ENCODE peak calls at places on chromosomes 1 and 21, in seven cellular contexts. I, Q, D, O, E, U and Z are unnamed samples. For H3K4me1, the result is how much of the 10 kb centered on the place peaks cover.

GRCh38 chr21:42083361-42083690 is 12.2 kb downstream of the UMODL1 start:
- DNase-seq in I (no peak), Q (no peak), D (no peak), O (no peak), E (no peak), U (no peak), Z (no peak)

GRCh38 chr1:27109103-27109822 is 45.7 kb downstream of the SLC9A1 start:
- DNase-seq in I (peak), Q (peak), D (peak), O (peak), E (peak), U (no peak), Z (no peak)

GRCh38 chr1:229554886-229555621 is 3.5 kb downstream of the ABCB10 start:
- DNase-seq in I (no peak), Q (no peak), D (no peak), O (no peak), E (no peak), U (no peak), Z (peak)

GRCh38 chr1:226109829-226110248 is 47.3 kb downstream of the H3-3A start:
- DNase-seq in I (peak), Q (peak), D (peak), O (peak), E (peak), U (peak), Z (peak)

GRCh38 chr1:243595527-243596206 is 254.4 kb downstream of the AKT3 start:
- DNase-seq in I (no peak), Q (peak), D (peak), O (no peak), E (no peak), U (no peak), Z (no peak)

GRCh38 chr1:119744598-119744942 is 24.1 kb downstream of the HMGCS2 start:
- DNase-seq in I (no peak), Q (no peak), D (no peak), O (no peak), E (no peak), U (no peak), Z (no peak)

GRCh38 chr1:26999440-26999987 is 6.0 kb downstream of the TRNP1 start:
- DNase-seq in I (peak), Q (peak), D (peak), O (peak), E (no peak), U (peak), Z (no peak)

GRCh38 chr1:84913025-84913892 is 20.3 kb upstream of the LPAR3 start:
- DNase-seq in I (no peak), Q (peak), D (no peak), O (no peak), E (no peak), U (peak), Z (no peak)

GRCh38 chr1:168179411-168180147 is 817 bp downstream of the TIPRL start:
- DNase-seq in I (no peak), Q (peak), D (peak), O (peak), E (peak), U (peak), Z (peak)

GRCh38 chr1:205569411-205570172 is 62.2 kb downstream of the ELK4 start:
- DNase-seq in I (no peak), Q (no peak), D (peak), O (peak), E (no peak), U (no peak), Z (no peak)

GRCh38 chr1:4769516-4770280 is 115.3 kb downstream of the AJAP1 start:
- DNase-seq in I (no peak), Q (no peak), D (no peak), O (no peak), E (no peak), U (no peak), Z (no peak)

GRCh38 chr1:8969937-8970336 is 24.3 kb downstream of the CA6 start:
- DNase-seq in I (no peak), Q (no peak), D (no peak), O (no peak), E (no peak), U (no peak), Z (no peak)

GRCh38 chr1:107652976-107653375 is 312.0 kb downstream of the VAV3 start:
- DNase-seq in I (no peak), Q (peak), D (no peak), O (no peak), E (no peak), U (no peak), Z (no peak)

GRCh38 chr1:5720484-5720883 is 271.7 kb downstream of the NPHP4 start:
- DNase-seq in I (no peak), Q (no peak), D (no peak), O (no peak), E (no peak), U (no peak), Z (no peak)

GRCh38 chr1:9724706-9725476 is 73.4 kb downstream of the PIK3CD start:
- DNase-seq in I (peak), Q (peak), D (peak), O (peak), E (peak), U (peak), Z (peak)

GRCh38 chr1:188164459-188164858 is 1335.7 kb downstream of the PLA2G4A start:
- DNase-seq in I (no peak), Q (no peak), D (no peak), O (no peak), E (no peak), U (no peak), Z (no peak)

GRCh38 chr1:26295194-26296138 is 11.0 kb downstream of the UBXN11 start:
- DNase-seq in I (no peak), Q (no peak), D (no peak), O (no peak), E (no peak), U (no peak), Z (no peak)

GRCh38 chr1:76854255-76854654 is 13.0 kb upstream of the ST6GALNAC5 start:
- DNase-seq in I (no peak), Q (no peak), D (no peak), O (peak), E (no peak), U (no peak), Z (no peak)

DNA sequence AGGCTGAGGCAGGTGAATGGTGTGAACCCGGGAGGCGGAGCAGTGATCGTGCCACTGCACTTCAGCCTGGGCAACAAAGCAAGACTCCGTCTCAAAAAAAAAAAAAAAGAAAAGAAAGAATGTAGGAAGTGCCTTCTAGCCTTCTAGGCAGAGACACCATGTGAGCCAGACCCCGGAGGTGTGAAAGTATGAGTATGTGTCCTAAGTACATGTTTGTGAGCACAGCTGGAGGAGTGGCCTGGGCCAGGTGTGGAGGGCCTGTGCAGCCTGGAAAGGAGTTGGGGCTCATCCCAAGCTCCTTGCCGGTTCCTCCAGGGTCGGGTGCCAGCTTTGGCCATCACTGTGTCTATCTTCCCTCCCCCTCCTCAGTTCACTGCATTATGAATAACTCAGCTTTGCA is 13.0 kb downstream of the SOX13 start:
- DNase-seq in I (no peak), Q (no peak), D (no peak), O (no peak), E (no peak), U (no peak), Z (no peak)
- H3K4me1 ChIP-seq in I (under half), Q (under half), D (under half), O (half or more), E (under half), U (half or more), Z (under half)

DNA sequence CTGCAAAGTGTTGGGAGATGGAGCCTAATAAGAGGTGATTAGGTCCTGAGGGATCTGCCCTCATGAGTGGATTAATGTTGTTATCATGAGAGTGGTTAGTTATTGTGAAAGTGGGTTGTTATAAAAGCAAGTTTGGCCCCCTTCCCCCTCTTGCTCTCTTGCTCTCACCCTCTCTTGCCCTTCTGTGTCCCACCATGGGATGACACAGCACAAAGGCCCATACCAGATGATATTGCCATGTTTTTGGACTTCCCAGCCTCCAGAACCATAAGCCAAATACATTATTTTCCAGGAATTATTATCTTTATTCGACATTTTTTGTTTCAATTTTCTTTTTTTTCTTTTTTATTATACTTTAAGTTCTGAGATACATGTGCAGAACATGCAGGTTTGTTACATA is 41.4 kb upstream of the IGSF5 start:
- DNase-seq in I (no peak), Q (no peak), D (no peak), O (no peak), E (no peak), U (no peak), Z (no peak)
- TF ChIP-seq EZH2phosphoT487 in I (no peak), Q (no peak), D (no peak), O (no peak), E (no peak), U (no peak), Z (no peak)

DNA sequence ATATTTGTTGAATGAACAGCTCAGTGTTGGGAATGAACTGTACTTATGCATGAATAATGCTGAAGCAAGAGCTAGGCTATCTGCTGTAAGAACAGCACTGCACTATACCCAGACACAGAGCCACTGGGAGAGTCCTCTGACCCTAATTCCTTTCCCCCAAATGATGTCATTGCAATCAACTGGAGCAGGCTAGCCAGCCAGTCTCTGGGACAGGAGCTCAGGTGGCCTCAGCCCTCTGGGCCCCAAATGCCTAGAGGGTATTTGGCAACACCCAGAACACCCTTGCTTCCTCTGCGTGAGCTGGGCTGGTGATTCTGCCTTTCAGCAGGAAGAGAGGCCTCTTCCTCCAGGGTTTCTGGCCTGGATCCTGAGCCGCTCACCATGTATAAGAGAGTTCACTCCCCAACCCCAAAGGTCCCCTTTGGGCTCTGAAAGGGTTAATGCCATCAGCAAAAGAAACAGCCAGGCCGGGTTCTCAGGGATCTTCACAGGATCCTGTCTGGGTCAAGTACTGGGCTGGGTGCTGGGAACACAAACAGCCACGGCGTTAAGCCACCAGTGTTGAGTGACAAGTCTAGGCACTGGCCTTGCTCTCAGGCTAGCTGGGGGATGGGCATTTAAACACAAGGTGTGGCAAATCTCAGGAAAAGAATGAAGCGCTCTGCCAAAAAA is 3.7 kb upstream of the PADI4 start:
- DNase-seq in I (no peak), Q (peak), D (peak), O (peak), E (no peak), U (no peak), Z (no peak)
- H3K27ac ChIP-seq in I (no peak), Q (no peak), D (peak), O (no peak), E (no peak), U (no peak), Z (no peak)

GRCh38 chr1:178491721-178492120 is 5.0 kb downstream of the CLEC20A start:
- DNase-seq in I (no peak), Q (no peak), D (no peak), O (no peak), E (no peak), U (no peak), Z (no peak)
- H3K4me1 ChIP-seq in I (under half), Q (under half), D (under half), O (under half), E (under half), U (under half), Z (under half)

GRCh38 chr1:151813271-151813977 is 8.2 kb upstream of the LINGO4 start:
- DNase-seq in I (no peak), Q (no peak), D (no peak), O (no peak), E (no peak), U (no peak), Z (no peak)

GRCh38 chr1:151811181-151811580 is 6.0 kb upstream of the LINGO4 start:
- DNase-seq in I (no peak), Q (peak), D (no peak), O (no peak), E (no peak), U (no peak), Z (no peak)

GRCh38 chr1:151807131-151807530 is 1.9 kb upstream of the LINGO4 start:
- DNase-seq in I (no peak), Q (no peak), D (no peak), O (no peak), E (no peak), U (no peak), Z (no peak)

GRCh38 chr1:151806170-151806569 is 951 bp upstream of the LINGO4 start:
- DNase-seq in I (no peak), Q (no peak), D (no peak), O (no peak), E (no peak), U (no peak), Z (no peak)

DNA sequence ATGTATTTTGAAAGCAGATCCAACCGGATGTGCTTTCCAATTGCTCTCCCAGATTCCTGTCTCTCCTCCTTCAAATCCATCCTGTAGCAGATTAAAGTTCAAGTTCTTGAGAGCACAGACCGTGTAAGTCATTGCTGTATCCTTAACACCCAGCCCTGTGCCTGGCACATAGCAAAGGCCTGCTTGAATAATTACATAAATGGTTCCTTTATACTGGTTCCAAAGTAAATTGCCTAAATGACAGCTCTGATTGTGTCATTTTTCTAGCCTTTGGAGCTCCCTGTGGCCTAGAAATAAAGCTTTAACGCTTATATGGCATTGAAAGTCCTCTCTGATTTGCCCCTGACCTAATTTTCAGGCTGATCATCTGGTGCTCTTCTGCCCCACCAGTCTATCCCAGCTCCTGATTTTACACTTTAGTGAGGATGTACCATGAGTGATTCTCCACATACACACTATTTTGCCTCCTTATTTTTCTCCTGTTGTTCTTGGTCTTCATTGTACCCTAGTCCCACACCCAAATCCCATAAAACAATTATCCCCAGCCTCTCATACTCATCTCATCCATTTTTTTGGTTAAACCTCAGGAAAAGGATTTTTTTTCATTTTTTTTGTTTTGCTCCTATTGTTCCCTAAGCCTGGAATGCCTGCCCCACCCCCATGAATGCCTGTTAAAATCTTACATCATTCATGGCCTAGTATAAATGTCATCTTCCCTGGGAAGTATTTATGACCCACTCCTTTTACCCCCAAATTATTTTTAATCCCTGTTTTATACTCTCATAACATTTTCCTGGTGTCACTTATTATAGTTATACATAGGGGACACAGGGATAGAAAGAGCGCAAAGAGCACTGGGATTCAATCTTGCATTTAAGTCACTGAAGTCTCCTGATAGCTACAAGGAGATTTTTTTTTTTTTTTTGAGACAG is 4.7 kb upstream of the LINGO4 start:
- DNase-seq in I (no peak), Q (peak), D (no peak), O (peak), E (no peak), U (no peak), Z (no peak)
- TF ChIP-seq EZH2phosphoT487 in I (no peak), Q (no peak), D (no peak), O (no peak), E (no peak), U (no peak), Z (no peak)